ENCODE peak calls at places on chromosome 22, in four cellular contexts. X, S, F and Y are unnamed samples.

GRCh38 chr22:34587357-34588356 is 478.3 kb upstream of the ISX start:
- DNase-seq in X (no peak), S (no peak), F (no peak), Y (no peak)

GRCh38 chr22:47357493-47357892 is 595.0 kb downstream of the TBC1D22A start:
- DNase-seq in X (no peak), S (no peak), F (no peak), Y (no peak)

GRCh38 chr22:37639771-37640590 is 512 bp downstream of the SH3BP1 start:
- DNase-seq in X (no peak), S (no peak), F (no peak), Y (no peak)

GRCh38 chr22:27576815-27577564 is 224.6 kb downstream of the MN1 start:
- DNase-seq in X (peak), S (peak), F (no peak), Y (no peak)

GRCh38 chr22:32801436-32802290 is at the start of gene TIMP3:
- DNase-seq in X (peak), S (peak), F (peak), Y (no peak)

GRCh38 chr22:37639070-37639760 is at the start of gene SH3BP1:
- DNase-seq in X (no peak), S (no peak), F (no peak), Y (no peak)

GRCh38 chr22:23478175-23478574 is 101.9 kb downstream of the IGLL1 start:
- DNase-seq in X (no peak), S (no peak), F (no peak), Y (no peak)

GRCh38 chr22:30104501-30105156 is 24.4 kb downstream of the HORMAD2 start:
- DNase-seq in X (no peak), S (peak), F (no peak), Y (no peak)

GRCh38 chr22:47190276-47190956 is 428.0 kb downstream of the TBC1D22A start:
- DNase-seq in X (peak), S (no peak), F (no peak), Y (no peak)

GRCh38 chr22:26570126-26570525 is 19.8 kb downstream of the TPST2 start:
- DNase-seq in X (no peak), S (no peak), F (no peak), Y (no peak)

GRCh38 chr22:26674211-26675190 is 17.1 kb downstream of the MIAT start:
- DNase-seq in X (no peak), S (no peak), F (no peak), Y (no peak)

GRCh38 chr22:31754813-31755212 is 994 bp downstream of the DEPDC5 start:
- DNase-seq in X (no peak), S (no peak), F (no peak), Y (no peak)

GRCh38 chr22:47198801-47199251 is 436.4 kb downstream of the TBC1D22A start:
- DNase-seq in X (peak), S (no peak), F (no peak), Y (no peak)

GRCh38 chr22:30262917-30263741 is 3.5 kb downstream of the OSM start:
- DNase-seq in X (peak), S (peak), F (peak), Y (no peak)

GRCh38 chr22:36252754-36253522 is at the start of gene APOL1:
- DNase-seq in X (peak), S (peak), F (no peak), Y (peak)

GRCh38 chr22:36236338-36237319 is 2.7 kb downstream of the APOL2 start:
- DNase-seq in X (no peak), S (no peak), F (no peak), Y (no peak)

GRCh38 chr22:32558681-32559355 is 84.2 kb downstream of the FBXO7 start:
- DNase-seq in X (peak), S (peak), F (no peak), Y (peak)

GRCh38 chr22:36865346-36865745 is 4.5 kb downstream of the NCF4 start:
- DNase-seq in X (no peak), S (no peak), F (no peak), Y (no peak)

GRCh38 chr22:30783021-30783420 is 88.3 kb downstream of the OSBP2 start:
- DNase-seq in X (no peak), S (no peak), F (no peak), Y (no peak)

GRCh38 chr22:30017824-30018223 is 62.4 kb upstream of the HORMAD2 start:
- DNase-seq in X (no peak), S (no peak), F (no peak), Y (no peak)

GRCh38 chr22:25069758-25070461 is 117.4 kb downstream of the KIAA1671 start:
- DNase-seq in X (no peak), S (no peak), F (no peak), Y (no peak)

GRCh38 chr22:22884888-22885840 is 2.5 kb upstream of the IGLL5 start:
- DNase-seq in X (no peak), S (no peak), F (no peak), Y (no peak)

GRCh38 chr22:34045311-34045710 is 125.0 kb upstream of the LARGE1 start:
- DNase-seq in X (no peak), S (no peak), F (no peak), Y (no peak)

GRCh38 chr22:31089101-31090100 is 8.3 kb downstream of the SMTN start:
- DNase-seq in X (peak), S (no peak), F (no peak), Y (no peak)

GRCh38 chr22:44386386-44387035 is 73.8 kb upstream of the SHISAL1 start:
- DNase-seq in X (peak), S (no peak), F (no peak), Y (no peak)

GRCh38 chr22:48153726-48154125 is 1391.3 kb downstream of the TBC1D22A start:
- DNase-seq in X (no peak), S (no peak), F (no peak), Y (no peak)

GRCh38 chr22:24129980-24130379 is 51.3 kb upstream of the SUSD2 start:
- DNase-seq in X (no peak), S (no peak), F (no peak), Y (no peak)

GRCh38 chr22:17264321-17265052 is 45.3 kb upstream of the ADA2 start:
- DNase-seq in X (no peak), S (peak), F (no peak), Y (no peak)

GRCh38 chr22:19889951-19890350 is 35.3 kb upstream of the GNB1L start:
- DNase-seq in X (no peak), S (no peak), F (no peak), Y (no peak)

GRCh38 chr22:28988455-28988854 is 73.2 kb downstream of the C22orf31 start:
- DNase-seq in X (no peak), S (no peak), F (no peak), Y (no peak)
- TF ChIP-seq POLR2A in X (no peak), S (no peak), F (no peak), Y (no peak)

GRCh38 chr22:49687333-49687732 is 140.3 kb downstream of the BRD1 start:
- DNase-seq in X (no peak), S (no peak), F (no peak), Y (no peak)
- TF ChIP-seq POLR2A in X (no peak), S (no peak), F (no peak), Y (no peak)

GRCh38 chr22:38685761-38686160 is 4.0 kb downstream of the TOMM22 start:
- DNase-seq in X (no peak), S (no peak), F (no peak), Y (no peak)

DNA sequence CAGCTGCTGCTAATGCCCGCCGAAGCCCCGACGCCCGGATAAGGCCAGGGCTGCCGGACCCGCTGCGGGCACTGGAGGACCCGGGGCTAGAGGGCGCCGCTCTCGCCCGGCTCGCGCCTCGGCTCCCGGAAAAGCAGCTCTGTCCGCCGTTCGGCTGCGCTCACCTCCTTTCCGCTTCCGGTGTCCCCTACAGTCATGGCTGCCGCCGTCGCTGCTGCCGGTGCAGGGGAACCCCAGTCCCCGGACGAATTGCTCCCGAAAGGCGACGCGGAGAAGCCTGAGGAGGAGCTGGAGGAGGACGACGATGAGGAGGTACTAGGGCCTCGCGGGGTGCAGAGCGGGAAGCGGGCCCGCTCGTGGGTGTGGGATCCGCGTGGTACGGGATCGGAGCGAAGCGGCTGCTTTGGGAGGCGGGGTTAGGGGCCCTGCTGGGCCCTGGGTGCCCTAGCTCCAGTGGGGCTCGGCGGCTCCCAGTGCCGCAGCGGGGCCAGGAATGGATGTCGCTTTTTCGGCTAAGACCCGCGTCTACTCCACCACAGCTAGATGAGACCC is at the start of gene TOMM22:
- DNase-seq in X (peak), S (peak), F (peak), Y (peak)
- TF ChIP-seq POLR2A in X (peak), S (peak), F (peak), Y (peak)

GRCh38 chr22:42582987-42583386 is 29.2 kb downstream of the SERHL2 start:
- DNase-seq in X (no peak), S (no peak), F (no peak), Y (no peak)

GRCh38 chr22:42585096-42585495 is 29.6 kb downstream of the POLDIP3 start:
- DNase-seq in X (no peak), S (no peak), F (no peak), Y (no peak)

GRCh38 chr22:42577623-42578240 is 24.0 kb downstream of the SERHL2 start:
- DNase-seq in X (no peak), S (no peak), F (no peak), Y (no peak)

GRCh38 chr22:42584364-42584940 is 30.2 kb downstream of the POLDIP3 start:
- DNase-seq in X (no peak), S (no peak), F (no peak), Y (no peak)

DNA sequence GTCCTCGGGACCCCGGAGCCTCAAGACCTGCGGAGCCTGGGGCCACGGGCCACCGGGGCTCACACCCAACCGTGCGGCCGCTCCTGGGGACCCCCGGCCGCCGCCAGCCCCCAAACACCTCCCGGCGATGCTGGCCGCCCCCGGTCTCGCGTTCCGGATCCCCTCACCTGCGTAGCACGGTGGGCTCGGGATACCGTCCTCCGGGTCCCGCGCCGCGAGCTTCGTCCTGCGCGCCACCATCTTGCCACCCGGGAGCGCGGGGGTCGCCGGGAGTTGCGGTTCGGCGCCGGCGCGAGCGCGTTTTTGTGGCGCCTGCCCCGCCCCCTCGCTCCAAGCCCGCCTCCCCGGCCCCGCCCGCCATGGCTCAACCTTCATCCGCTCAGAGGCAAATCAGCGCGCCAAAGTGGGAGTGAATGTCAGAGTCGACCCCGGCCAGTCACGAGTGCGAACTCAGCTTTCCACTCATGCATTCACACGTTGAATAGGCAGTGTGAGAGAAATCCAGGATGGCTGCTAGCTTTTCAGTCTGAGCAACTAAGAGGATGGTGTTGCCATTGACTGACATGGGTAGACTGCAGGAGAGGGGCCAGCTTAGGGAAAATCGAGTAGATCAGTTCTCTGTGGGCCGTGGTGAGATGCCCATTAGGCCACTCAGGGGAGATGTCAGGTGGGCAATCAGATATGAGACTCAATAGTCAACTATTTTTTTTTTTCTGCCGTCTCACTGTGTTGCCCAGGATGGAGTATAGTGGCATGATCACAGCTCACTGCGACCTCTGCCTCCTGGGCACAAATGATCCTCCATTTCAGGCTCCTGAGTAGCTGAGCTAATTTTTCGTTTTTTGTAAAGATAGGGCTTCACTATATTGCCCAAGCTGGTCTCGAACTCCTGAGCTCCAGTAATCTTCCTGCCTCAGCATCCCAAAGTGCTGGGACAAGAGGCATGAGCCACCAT is 28.3 kb downstream of the SERHL2 start:
- DNase-seq in X (peak), S (peak), F (peak), Y (peak)
- TF ChIP-seq POLR2A in X (no peak), S (peak), F (peak), Y (peak)

GRCh38 chr22:49767355-49768062 is 60.2 kb downstream of the BRD1 start:
- DNase-seq in X (peak), S (peak), F (peak), Y (peak)
- TF ChIP-seq POLR2A in X (no peak), S (peak), F (no peak), Y (no peak)

DNA sequence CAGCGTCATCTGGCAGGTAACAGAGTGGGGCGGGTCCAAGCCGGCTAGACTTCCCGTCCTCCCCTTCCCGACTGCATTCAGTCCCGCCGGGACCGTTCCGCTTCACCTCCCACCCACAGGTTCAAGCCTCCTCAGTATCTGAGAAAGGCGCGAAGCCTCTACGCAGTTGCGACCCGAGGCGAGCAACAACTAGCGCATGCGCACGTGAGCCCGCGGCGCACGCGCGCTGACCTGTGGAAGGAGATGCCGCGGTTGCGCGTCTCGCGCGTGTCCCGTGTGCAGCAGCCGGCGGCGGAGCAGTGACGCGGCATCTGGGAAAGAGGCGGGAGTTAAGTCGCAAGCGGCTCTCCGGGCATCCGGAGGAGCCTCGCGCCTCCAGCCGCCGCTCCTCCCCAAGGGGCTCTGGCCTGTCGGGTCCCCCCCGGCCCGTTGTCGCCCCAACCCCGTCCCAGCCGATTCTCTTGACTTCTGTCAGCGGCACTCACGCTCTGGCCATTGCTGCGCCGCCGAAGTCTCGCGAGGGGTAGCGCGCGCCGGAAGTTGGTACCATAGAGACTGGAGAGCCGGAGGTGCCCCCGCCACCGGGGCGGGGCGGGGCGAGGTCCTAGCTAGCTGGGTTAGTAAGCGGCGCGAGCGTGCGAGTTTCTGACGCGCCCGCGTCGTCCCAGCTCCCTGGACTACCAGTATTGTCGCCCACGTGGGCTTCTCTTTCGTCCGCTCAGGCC is at the start of gene THAP7:
- DNase-seq in X (peak), S (peak), F (peak), Y (peak)
- TF ChIP-seq POLR2A in X (peak), S (peak), F (peak), Y (peak)

GRCh38 chr22:45511847-45512261 is 9.2 kb downstream of the FBLN1 start:
- DNase-seq in X (peak), S (peak), F (no peak), Y (no peak)
- TF ChIP-seq POLR2A in X (no peak), S (no peak), F (no peak), Y (no peak)